ENCODE peak calls at places on chromosomes 4 and X, in nine cellular contexts. Q is Panc1, P is endodermal cell, M is GM12878, V is mammary epithelial cell, K is lower lobe of right lung, D is adrenal gland, C is left lung, O is thoracic aorta. X is an unnamed sample.

GRCh38 chrX:24395775-24396174 is 35.3 kb downstream of the SUPT20HL1 start:
- DNase-seq in Q (peak; percentile 28), C (no peak), K (no peak), O (no peak), M (peak; percentile 51), P (peak; percentile 84), D (peak; percentile 70), V (peak; percentile 68), X (peak; percentile 84)

GRCh38 chrX:154750301-154751120 is at the start of gene GAB3:
- DNase-seq in P (peak; percentile 71), D (no peak), K (peak; percentile 64), C (peak; percentile 88), Q (no peak), O (no peak), M (no peak), V (no peak), X (no peak)

GRCh38 chrX:34918856-34919255 is 23.7 kb upstream of the FAM47B start:
- DNase-seq in K (no peak), V (peak; percentile 39), P (peak; percentile 70), O (no peak), D (peak; percentile 28), C (no peak), Q (no peak), M (no peak), X (peak; percentile 73)

GRCh38 chr4:162645381-162645780 is 481.6 kb upstream of the FSTL5 start:
- DNase-seq in D (no peak), Q (no peak), V (no peak), O (no peak), K (no peak), P (no peak), M (no peak), C (no peak), X (no peak)

GRCh38 chr4:158940276-158940675 is 162.6 kb upstream of the RAPGEF2 start:
- DNase-seq in Q (no peak), O (no peak), P (no peak), K (no peak), C (no peak), D (no peak), M (no peak), V (no peak), X (peak; percentile 69)

GRCh38 chr4:22385615-22386014 is 130.3 kb downstream of the ADGRA3 start:
- DNase-seq in O (no peak), V (peak; percentile 77), M (no peak), D (no peak), C (no peak), K (no peak), Q (peak; percentile 15), P (no peak), X (peak; percentile 79)

GRCh38 chrX:143642426-143642825 is 6.5 kb upstream of the SLITRK4 start:
- DNase-seq in D (no peak), O (no peak), C (no peak), V (no peak), Q (no peak), P (no peak), M (no peak), K (no peak), X (no peak)

GRCh38 chr4:186584912-186585311 is 29.5 kb upstream of the MTNR1A start:
- DNase-seq in M (no peak), V (no peak), O (no peak), P (no peak), C (no peak), Q (no peak), K (no peak), D (no peak), X (no peak)

GRCh38 chr4:40152642-40153041 is 44.2 kb upstream of the RHOH start:
- DNase-seq in D (no peak), O (no peak), C (no peak), K (no peak), M (no peak), P (no peak), Q (no peak), V (no peak), X (no peak)

GRCh38 chr4:40455340-40455902 is 120.3 kb downstream of the CHRNA9 start:
- DNase-seq in D (peak; percentile 47), C (no peak), K (peak; percentile 72), P (no peak), O (no peak), V (peak; percentile 35), Q (no peak), M (no peak), X (peak; percentile 8)

GRCh38 chrX:110448459-110448858 is 89.8 kb downstream of the RTL9 start:
- DNase-seq in M (no peak), V (no peak), O (no peak), K (no peak), P (peak; percentile 55), Q (no peak), C (no peak), D (no peak), X (no peak)

GRCh38 chr4:65190780-65191179 is 479.5 kb downstream of the EPHA5 start:
- DNase-seq in V (no peak), O (no peak), C (no peak), M (no peak), D (no peak), K (no peak), Q (no peak), P (no peak), X (no peak)

GRCh38 chrX:103730746-103731508 is 20.2 kb downstream of the TMEM31 start:
- DNase-seq in O (no peak), M (no peak), V (peak; percentile 76), C (no peak), D (no peak), K (no peak), Q (no peak), P (peak; percentile 87), X (peak; percentile 90)

GRCh38 chrX:31435592-31435991 is 363.8 kb upstream of the FTHL17 start:
- DNase-seq in Q (no peak), O (no peak), C (no peak), K (no peak), D (no peak), M (no peak), V (no peak), P (peak; percentile 94), X (no peak)

GRCh38 chr4:145501051-145501660 is 19.5 kb downstream of the SMAD1 start:
- DNase-seq in Q (no peak), K (no peak), V (no peak), P (no peak), M (no peak), D (no peak), C (no peak), O (no peak), X (no peak)

GRCh38 chr4:95161781-95162469 is 386.8 kb downstream of the UNC5C start:
- DNase-seq in O (no peak), K (no peak), C (no peak), V (no peak), D (no peak), P (peak; percentile 79), Q (no peak), M (no peak), X (no peak)

GRCh38 chrX:24471808-24472207 is 6.7 kb downstream of the PDK3 start:
- DNase-seq in M (no peak), P (no peak), V (no peak), K (no peak), C (no peak), O (no peak), D (no peak), Q (no peak), X (no peak)

GRCh38 chr4:15681372-15682339 is at the start of gene FAM200B:
- DNase-seq in V (peak; percentile 100), O (peak; percentile 95), K (peak; percentile 98), C (peak; percentile 99), Q (peak; percentile 91), D (peak; percentile 100), M (peak; percentile 93), P (peak; percentile 100), X (peak; percentile 98)
- TF ChIP-seq CTCF in V (no peak), O (peak; percentile 46), K (peak; percentile 27), C (peak; percentile 47), Q (no peak), D (no peak), M (no peak), P (peak; percentile 28), X (no peak)

GRCh38 chrX:107714196-107714811 is 61.3 kb downstream of the TSC22D3 start:
- DNase-seq in K (peak; percentile 54), M (no peak), P (peak; percentile 72), Q (no peak), D (no peak), C (no peak), V (no peak), O (no peak), X (peak; percentile 35)
- H3K4me3 ChIP-seq in K (peak overlapping the region; percentile 73), M (no peak overlapping the region), P (no peak overlapping the region), Q (no peak overlapping the region), D (peak overlapping the region; percentile 79), C (no peak overlapping the region), V (peak overlapping the region; percentile 68), O (peak overlapping the region; percentile 91), X (peak overlapping the region; percentile 75)

DNA sequence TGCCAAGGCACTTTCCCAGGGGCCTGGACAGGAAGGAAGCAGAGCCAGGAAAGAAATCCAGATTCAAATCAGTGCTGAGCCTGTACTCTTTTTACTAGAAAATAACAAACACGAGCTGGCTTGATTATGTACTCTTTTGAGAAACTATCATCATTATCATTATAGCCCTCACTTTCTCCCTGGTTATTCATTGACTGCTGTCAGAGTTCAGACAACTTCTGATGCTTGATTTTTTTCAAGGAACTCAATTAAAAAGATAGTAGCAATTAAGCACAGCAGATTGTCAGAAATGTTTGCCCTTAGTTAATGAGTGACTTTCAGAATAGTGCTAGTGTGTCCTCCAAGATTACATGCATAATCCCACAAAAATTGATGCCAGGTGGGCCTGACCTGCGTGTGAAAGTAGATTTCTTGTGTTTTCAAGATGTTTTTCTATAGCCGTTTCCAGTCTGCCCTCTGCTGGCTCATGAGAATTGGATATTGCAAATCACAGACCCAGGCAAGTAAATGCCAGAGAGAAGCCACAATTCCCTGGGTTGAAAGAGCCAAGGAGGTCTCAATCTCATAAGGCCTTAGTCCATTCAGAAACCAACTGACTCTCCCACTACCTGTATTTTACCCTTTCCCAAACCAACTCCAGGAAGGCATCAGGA is 14.3 kb upstream of the PNPLA4 start:
- DNase-seq in D (no peak), C (no peak), P (peak; percentile 57), K (no peak), V (peak; percentile 9), M (no peak), O (no peak), Q (no peak), X (peak; percentile 20)
- TF ChIP-seq CTCF in D (no peak), C (no peak), P (peak; percentile 79), K (no peak), V (peak; percentile 24), M (peak; percentile 57), O (no peak), Q (peak; percentile 62), X (peak; percentile 46)

DNA sequence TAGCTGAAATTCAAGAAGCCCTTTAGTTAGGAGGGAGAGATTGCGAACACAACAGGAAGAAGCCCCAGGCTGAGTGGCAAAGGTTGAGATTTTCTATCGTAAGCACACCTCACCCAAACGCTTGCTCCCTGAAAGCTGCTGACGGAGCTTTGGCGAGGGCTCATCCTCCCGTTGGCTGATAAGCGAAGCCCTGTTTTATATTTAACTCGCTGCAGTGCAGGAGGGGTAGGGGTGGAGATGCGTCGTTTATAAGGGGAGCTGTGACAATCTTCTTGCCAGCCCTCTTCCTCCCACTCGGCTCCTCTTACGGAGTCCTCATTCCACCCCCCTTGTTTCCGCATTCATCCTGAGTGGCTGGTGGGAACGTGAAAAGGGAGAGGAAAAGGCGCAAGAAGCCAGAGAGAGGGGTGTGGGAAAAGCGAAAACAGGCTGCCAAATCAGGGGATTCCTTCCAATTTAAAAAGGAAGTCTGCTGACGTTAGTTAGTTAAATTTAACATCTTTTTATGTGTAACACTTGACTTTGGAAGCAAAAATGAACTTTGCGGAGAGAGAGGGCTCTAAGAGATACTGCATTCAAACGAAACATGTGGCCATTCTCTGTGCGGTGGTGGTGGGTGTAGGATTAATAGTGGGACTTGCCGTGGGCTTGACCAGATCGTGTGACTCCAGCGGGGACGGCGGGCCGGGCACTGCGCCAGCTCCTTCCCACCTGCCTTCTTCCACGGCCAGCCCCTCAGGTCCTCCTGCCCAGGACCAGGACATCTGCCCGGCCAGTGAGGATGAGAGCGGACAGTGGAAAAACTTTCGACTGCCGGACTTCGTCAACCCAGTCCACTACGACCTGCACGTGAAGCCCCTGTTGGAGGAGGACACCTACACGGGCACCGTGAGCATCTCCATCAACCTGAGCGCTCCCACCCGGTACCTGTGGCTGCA is at the start of gene ENPEP:
- DNase-seq in C (peak; percentile 61), D (no peak), V (no peak), K (no peak), Q (no peak), O (no peak), P (peak; percentile 79), M (no peak), X (peak; percentile 68)
- H3K4me3 ChIP-seq in C (peak within 1 kb of the TSS; percentile 33), D (peak within 1 kb of the TSS; percentile 51), V (no peak within 1 kb of the TSS), K (peak within 1 kb of the TSS; percentile 49), Q (no peak within 1 kb of the TSS), O (peak within 1 kb of the TSS; percentile 56), P (peak within 1 kb of the TSS; percentile 71), M (no peak within 1 kb of the TSS), X (peak within 1 kb of the TSS; percentile 56)

X was measured in fibroblast of mammary gland.